ENCODE peak calls at places on chromosomes 7 and 10, in nine cellular contexts. F is prostate gland, T is A549, I is endothelial cell of umbilical vein, H is H1, S is sigmoid colon, Z is HCT116, G is uterus, V is adrenal gland. W is an unnamed sample.

GRCh38 chr7:98616381-98617050 is 569 bp upstream of the NPTX2 start:
- DNase-seq in F (no peak), T (no peak), I (no peak), H (peak), S (no peak), Z (no peak), G (no peak), V (peak), W (no peak)

GRCh38 chr10:10891437-10891836 is 126.2 kb upstream of the CELF2 start:
- DNase-seq in F (no peak), T (no peak), I (no peak), H (no peak), S (no peak), Z (no peak), G (no peak), V (no peak), W (no peak)

GRCh38 chr7:140478361-140479061 is 794 bp downstream of the MKRN1 start:
- DNase-seq in F (peak), T (peak), I (peak), H (peak), S (peak), Z (no peak), G (peak), V (peak), W (peak)

GRCh38 chr7:1765336-1765735 is 95.3 kb downstream of the ELFN1 start:
- DNase-seq in F (no peak), T (no peak), I (no peak), H (no peak), S (no peak), Z (no peak), G (no peak), V (no peak), W (no peak)

GRCh38 chr7:137950263-137950621 is 51.6 kb downstream of the CREB3L2 start:
- DNase-seq in F (no peak), T (no peak), I (no peak), H (no peak), S (no peak), Z (no peak), G (no peak), V (no peak), W (no peak)

GRCh38 chr7:108650487-108650886 is 80.8 kb downstream of the DNAJB9 start:
- DNase-seq in F (no peak), T (no peak), I (peak), H (no peak), S (no peak), Z (no peak), G (no peak), V (no peak), W (no peak)

GRCh38 chr10:125201108-125201524 is 40.8 kb upstream of the CTBP2 start:
- DNase-seq in F (no peak), T (peak), I (no peak), H (no peak), S (no peak), Z (peak), G (no peak), V (no peak), W (peak)

GRCh38 chr7:123797673-123798526 is 47.1 kb upstream of the HYAL4 start:
- DNase-seq in F (peak), T (peak), I (peak), H (no peak), S (no peak), Z (peak), G (no peak), V (no peak), W (peak)

GRCh38 chr7:24617957-24618616 is 44.8 kb downstream of the PALS2 start:
- DNase-seq in F (no peak), T (no peak), I (no peak), H (no peak), S (no peak), Z (no peak), G (no peak), V (no peak), W (no peak)

GRCh38 chr10:98338896-98339295 is 70.9 kb upstream of the LOXL4 start:
- DNase-seq in F (no peak), T (no peak), I (no peak), H (no peak), S (no peak), Z (no peak), G (no peak), V (no peak), W (no peak)

GRCh38 chr10:22183771-22184466 is 33.9 kb downstream of the EBLN1 start:
- DNase-seq in F (no peak), T (no peak), I (no peak), H (no peak), S (no peak), Z (no peak), G (no peak), V (no peak), W (no peak)

GRCh38 chr7:7920481-7920880 is 48.1 kb upstream of the GLCCI1 start:
- DNase-seq in F (no peak), T (no peak), I (no peak), H (no peak), S (no peak), Z (no peak), G (no peak), V (no peak), W (no peak)

GRCh38 chr7:132577206-132578049 is 1.2 kb upstream of the PLXNA4 start:
- DNase-seq in F (peak), T (peak), I (peak), H (peak), S (peak), Z (no peak), G (peak), V (peak), W (no peak)

GRCh38 chr10:130545122-130545521 is 408.9 kb downstream of the GLRX3 start:
- DNase-seq in F (no peak), T (no peak), I (no peak), H (no peak), S (no peak), Z (no peak), G (no peak), V (no peak), W (no peak)

GRCh38 chr7:42572561-42572960 is 335.6 kb upstream of the GLI3 start:
- DNase-seq in F (no peak), T (no peak), I (no peak), H (no peak), S (no peak), Z (no peak), G (no peak), V (no peak), W (no peak)

GRCh38 chr7:122306320-122307227 is 2.0 kb upstream of the FEZF1 start:
- DNase-seq in F (no peak), T (no peak), I (no peak), H (peak), S (no peak), Z (no peak), G (no peak), V (no peak), W (no peak)

GRCh38 chr10:12605580-12606405 is 256.4 kb downstream of the CAMK1D start:
- DNase-seq in F (peak), T (peak), I (no peak), H (no peak), S (peak), Z (no peak), G (peak), V (peak), W (peak)

GRCh38 chr10:58851606-58852005 is 324.8 kb upstream of the PHYHIPL start:
- DNase-seq in F (no peak), T (no peak), I (no peak), H (no peak), S (no peak), Z (no peak), G (no peak), V (no peak), W (no peak)

GRCh38 chr7:17844022-17844421 is 96.3 kb downstream of the SNX13 start:
- DNase-seq in F (no peak), T (no peak), I (peak), H (no peak), S (no peak), Z (no peak), G (no peak), V (no peak), W (no peak)

GRCh38 chr7:116810267-116811116 is 51.9 kb upstream of the CAPZA2 start:
- DNase-seq in F (no peak), T (no peak), I (peak), H (no peak), S (no peak), Z (no peak), G (no peak), V (no peak), W (no peak)
- TF ChIP-seq POLR2A in F (no peak), T (no peak), I (no peak), H (no peak), S (no peak), Z (no peak), G (no peak), V (no peak), W (no peak)

GRCh38 chr10:114042895-114043531 is 653 bp upstream of the ADRB1 start:
- DNase-seq in F (peak), T (peak), I (peak), H (peak), S (peak), Z (peak), G (no peak), V (no peak), W (peak)
- TF ChIP-seq POLR2A in F (no peak), T (no peak), I (no peak), H (no peak), S (no peak), Z (no peak), G (no peak), V (no peak), W (no peak)

DNA sequence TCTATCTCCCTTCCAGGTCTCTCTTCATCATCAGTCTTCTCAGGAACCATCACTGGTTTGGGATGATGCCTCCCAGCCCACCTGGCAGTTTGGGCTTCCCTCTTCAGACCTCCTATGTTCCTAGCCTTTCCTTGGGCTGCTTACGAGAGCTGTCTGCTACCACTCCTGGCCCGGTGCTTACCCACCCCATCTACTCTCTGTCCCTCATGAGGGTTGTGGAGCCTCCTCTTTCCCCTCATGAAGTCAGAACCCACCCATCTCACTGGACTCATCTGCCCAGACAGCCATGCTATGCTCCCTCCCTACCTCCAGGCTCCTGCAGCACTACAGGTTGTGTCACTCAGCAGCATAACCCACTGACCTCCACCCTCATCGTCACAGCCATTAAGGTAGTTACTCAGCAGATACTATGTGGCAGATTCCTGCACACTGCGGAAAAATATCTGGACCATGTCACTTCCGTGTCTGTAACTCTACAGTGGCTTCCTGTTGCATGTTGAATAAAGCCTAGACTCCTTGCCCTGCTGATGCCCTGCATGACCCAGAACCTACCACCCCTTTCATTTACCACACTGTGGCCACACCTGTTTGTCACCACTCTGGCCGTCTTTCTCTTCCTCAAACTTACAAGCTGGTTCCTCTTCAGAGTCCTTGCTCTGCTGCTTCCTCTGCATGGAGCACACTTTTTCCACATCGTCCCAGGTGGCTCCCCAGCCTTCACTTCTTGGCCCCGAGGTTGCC is 2.0 kb downstream of the DBNL start:
- DNase-seq in F (no peak), T (no peak), I (no peak), H (no peak), S (peak), Z (no peak), G (peak), V (no peak), W (no peak)
- TF ChIP-seq POLR2A in F (no peak), T (no peak), I (no peak), H (no peak), S (no peak), Z (no peak), G (no peak), V (no peak), W (no peak)

GRCh38 chr7:36390199-36391090 is 783 bp downstream of the ANLN start:
- DNase-seq in F (peak), T (peak), I (peak), H (peak), S (peak), Z (peak), G (peak), V (peak), W (peak)
- TF ChIP-seq POLR2A in F (peak), T (peak), I (no peak), H (no peak), S (no peak), Z (no peak), G (no peak), V (peak), W (peak)

GRCh38 chr10:94251098-94251497 is 111.6 kb downstream of the NOC3L start:
- DNase-seq in F (no peak), T (no peak), I (no peak), H (no peak), S (no peak), Z (no peak), G (no peak), V (no peak), W (no peak)

GRCh38 chr10:94251568-94251967 is 111.2 kb downstream of the NOC3L start:
- DNase-seq in F (no peak), T (no peak), I (no peak), H (no peak), S (no peak), Z (no peak), G (no peak), V (no peak), W (no peak)
- TF ChIP-seq POLR2A in F (no peak), T (no peak), I (no peak), H (no peak), S (no peak), Z (no peak), G (no peak), V (no peak), W (no peak)